ENCODE peak calls at places on chromosome 1, in seven cellular contexts. Q, V, N, X, J, T and C are unnamed samples.

GRCh38 chr1:187696092-187696491 is 867.3 kb downstream of the PLA2G4A start:
- DNase-seq in Q (no peak), V (no peak), N (no peak), X (no peak), J (no peak), T (no peak), C (no peak)

GRCh38 chr1:41492341-41492848 is 7.9 kb upstream of the EDN2 start:
- DNase-seq in Q (no peak), V (no peak), N (no peak), X (peak), J (no peak), T (no peak), C (no peak)

GRCh38 chr1:42003433-42003832 is 84.7 kb upstream of the HIVEP3 start:
- DNase-seq in Q (peak), V (no peak), N (no peak), X (no peak), J (no peak), T (no peak), C (no peak)

GRCh38 chr1:202892501-202892900 is 3.6 kb upstream of the RABIF start:
- DNase-seq in Q (no peak), V (no peak), N (no peak), X (no peak), J (no peak), T (no peak), C (no peak)

GRCh38 chr1:195608883-195609282 is 999.4 kb downstream of the KCNT2 start:
- DNase-seq in Q (no peak), V (no peak), N (no peak), X (no peak), J (no peak), T (no peak), C (no peak)

GRCh38 chr1:235366286-235366685 is 941 bp upstream of the TBCE start:
- DNase-seq in Q (no peak), V (no peak), N (no peak), X (peak), J (no peak), T (no peak), C (no peak)

GRCh38 chr1:248807067-248807737 is 18.5 kb downstream of the SH3BP5L start:
- DNase-seq in Q (peak), V (peak), N (peak), X (peak), J (no peak), T (no peak), C (peak)

GRCh38 chr1:224733021-224733911 is 117.1 kb downstream of the CNIH3 start:
- DNase-seq in Q (no peak), V (peak), N (peak), X (no peak), J (no peak), T (peak), C (no peak)

GRCh38 chr1:36381405-36381804 is 4.3 kb downstream of the STK40 start:
- DNase-seq in Q (no peak), V (no peak), N (no peak), X (no peak), J (no peak), T (no peak), C (no peak)

GRCh38 chr1:93576346-93576745 is 105.3 kb downstream of the BCAR3 start:
- DNase-seq in Q (no peak), V (peak), N (no peak), X (no peak), J (no peak), T (no peak), C (no peak)

GRCh38 chr1:15908597-15908996 is 61.1 kb downstream of the SPEN start:
- DNase-seq in Q (no peak), V (no peak), N (no peak), X (no peak), J (no peak), T (no peak), C (no peak)

GRCh38 chr1:219958875-219959417 is 30.6 kb upstream of the SLC30A10 start:
- DNase-seq in Q (no peak), V (no peak), N (no peak), X (no peak), J (no peak), T (no peak), C (no peak)

GRCh38 chr1:145701306-145701862 is 5.8 kb downstream of the PDZK1 start:
- DNase-seq in Q (no peak), V (no peak), N (no peak), X (no peak), J (no peak), T (no peak), C (no peak)

GRCh38 chr1:46065405-46065804 is 67.0 kb downstream of the PIK3R3 start:
- DNase-seq in Q (peak), V (no peak), N (no peak), X (no peak), J (no peak), T (no peak), C (no peak)

GRCh38 chr1:6513296-6513928 is 21.9 kb upstream of the PLEKHG5 start:
- DNase-seq in Q (no peak), V (no peak), N (no peak), X (no peak), J (no peak), T (no peak), C (no peak)

GRCh38 chr1:67711150-67711849 is 26.3 kb downstream of the GADD45A start:
- DNase-seq in Q (no peak), V (no peak), N (no peak), X (peak), J (no peak), T (no peak), C (no peak)
- H3K4me3 ChIP-seq in Q (no peak), V (peak), N (no peak), X (no peak), J (no peak), T (no peak), C (no peak)

GRCh38 chr1:227778401-227778947 is 37.0 kb upstream of the PRSS38 start:
- DNase-seq in Q (no peak), V (no peak), N (no peak), X (no peak), J (no peak), T (no peak), C (no peak)
- TF ChIP-seq SIN3A in Q (no peak), V (no peak), N (no peak), X (no peak), J (no peak), T (no peak), C (no peak)

GRCh38 chr1:226980122-226980551 is 40.0 kb downstream of the COQ8A start:
- DNase-seq in Q (no peak), V (no peak), N (no peak), X (no peak), J (no peak), T (no peak), C (no peak)
- H3K4me3 ChIP-seq in Q (no peak), V (no peak), N (no peak), X (no peak), J (no peak), T (no peak), C (no peak)

DNA sequence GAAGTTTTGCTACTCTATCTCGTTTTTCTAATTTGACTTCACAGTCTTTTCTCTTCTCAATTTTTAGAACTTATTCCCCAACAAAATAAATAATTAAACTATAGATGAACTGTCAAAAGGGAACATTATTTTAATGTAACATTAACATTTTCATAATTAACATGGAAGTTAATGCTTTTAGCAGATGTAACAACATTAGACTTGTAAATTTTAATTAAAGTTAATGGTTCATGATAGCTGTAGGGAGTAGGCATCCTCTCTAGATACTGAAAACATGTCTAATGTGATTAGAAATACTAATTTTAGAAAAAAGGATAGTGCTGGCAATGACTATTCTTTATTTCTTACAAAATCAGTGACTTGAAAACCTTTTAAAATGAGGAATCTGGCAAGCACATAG is 32.1 kb upstream of the NEK7 start:
- DNase-seq in Q (no peak), V (no peak), N (no peak), X (no peak), J (no peak), T (no peak), C (no peak)
- TF ChIP-seq SIN3A in Q (no peak), V (no peak), N (no peak), X (no peak), J (no peak), T (no peak), C (no peak)

DNA sequence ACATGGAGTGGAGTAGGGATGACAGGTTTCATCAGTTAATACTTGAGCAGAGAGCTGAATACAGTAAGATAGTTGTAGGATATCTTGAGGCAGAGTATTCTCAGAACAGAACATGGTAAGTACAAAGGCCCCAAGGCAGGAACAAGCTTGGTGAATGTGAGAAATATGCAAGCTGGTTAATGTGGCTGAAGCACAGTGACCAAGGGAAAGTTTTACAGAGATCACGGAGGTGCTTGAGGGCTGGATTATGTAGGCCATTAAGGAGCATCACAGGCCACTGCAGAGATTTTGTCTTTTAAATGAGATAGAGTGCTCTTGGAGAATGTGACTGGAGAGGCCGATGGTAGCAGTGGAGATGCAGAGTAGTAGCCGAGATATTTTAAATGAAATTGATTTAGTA is 54.0 kb upstream of the BOLA1 start:
- DNase-seq in Q (no peak), V (no peak), N (no peak), X (no peak), J (peak), T (no peak), C (no peak)
- H3K4me3 ChIP-seq in Q (no peak), V (peak), N (no peak), X (peak), J (peak), T (peak), C (peak)

DNA sequence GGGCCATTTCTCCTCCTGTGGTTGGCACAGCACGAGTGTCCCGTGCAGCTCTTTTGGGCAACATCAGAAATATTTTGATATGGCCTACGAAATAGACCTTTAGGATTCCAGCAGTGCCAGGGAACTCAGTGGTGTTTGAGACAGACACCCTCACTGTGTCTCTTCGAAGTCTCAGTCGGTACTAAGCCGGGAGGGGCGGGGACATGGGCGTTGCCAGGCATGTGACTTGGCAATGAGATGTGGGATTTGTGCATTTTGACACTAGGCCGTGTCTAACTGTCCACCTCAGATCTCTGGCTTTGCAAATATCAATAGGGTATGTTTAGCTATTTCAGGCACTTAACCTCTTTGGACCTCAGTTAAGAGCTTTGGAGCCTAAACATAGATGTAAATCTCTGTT is 315.2 kb downstream of the PTPRU start:
- DNase-seq in Q (no peak), V (no peak), N (no peak), X (no peak), J (no peak), T (no peak), C (no peak)
- TF ChIP-seq SIN3A in Q (no peak), V (no peak), N (no peak), X (no peak), J (no peak), T (no peak), C (no peak)